ENCODE peak calls at places on chromosomes 7 and 10, in six cellular contexts. S is SK-N-SH, Q is stomach, A is HepG2, G is upper lobe of left lung, L is A549. F is an unnamed sample.

GRCh38 chr7:55056577-55057480 is 38.0 kb downstream of the EGFR start:
- DNase-seq in S (no peak), Q (no peak), A (no peak), G (no peak), L (peak), F (no peak)

GRCh38 chr10:125259651-125260050 is 99.3 kb upstream of the CTBP2 start:
- DNase-seq in S (no peak), Q (no peak), A (no peak), G (no peak), L (no peak), F (peak)

GRCh38 chr10:126204320-126204719 is 184.0 kb downstream of the ADAM12 start:
- DNase-seq in S (no peak), Q (no peak), A (no peak), G (no peak), L (peak), F (no peak)

GRCh38 chr7:158030566-158030965 is 557.1 kb downstream of the PTPRN2 start:
- DNase-seq in S (no peak), Q (peak), A (no peak), G (peak), L (no peak), F (no peak)

GRCh38 chr7:422191-422885 is 97.3 kb downstream of the PDGFA start:
- DNase-seq in S (no peak), Q (no peak), A (no peak), G (peak), L (no peak), F (no peak)

GRCh38 chr10:16913266-16913665 is 96.0 kb upstream of the RSU1 start:
- DNase-seq in S (no peak), Q (no peak), A (no peak), G (no peak), L (no peak), F (no peak)

GRCh38 chr10:124563320-124563719 is 101.7 kb downstream of the LHPP start:
- DNase-seq in S (no peak), Q (no peak), A (no peak), G (no peak), L (no peak), F (no peak)

GRCh38 chr7:55185941-55186609 is 167.3 kb downstream of the EGFR start:
- DNase-seq in S (no peak), Q (no peak), A (peak), G (no peak), L (peak), F (no peak)

GRCh38 chr7:51878869-51879268 is 562.3 kb upstream of the COBL start:
- DNase-seq in S (no peak), Q (no peak), A (no peak), G (no peak), L (no peak), F (no peak)

GRCh38 chr10:67803588-67804394 is 34.2 kb downstream of the DNAJC12 start:
- DNase-seq in S (no peak), Q (no peak), A (peak), G (no peak), L (peak), F (no peak)

GRCh38 chr7:44284881-44285541 is 40.4 kb downstream of the CAMK2B start:
- DNase-seq in S (peak), Q (no peak), A (no peak), G (peak), L (no peak), F (no peak)

GRCh38 chr10:37643187-37643586 is 214.2 kb downstream of the ZNF248 start:
- DNase-seq in S (no peak), Q (no peak), A (no peak), G (no peak), L (no peak), F (no peak)

GRCh38 chr7:101911800-101912705 is 94.6 kb downstream of the CUX1 start:
- DNase-seq in S (no peak), Q (no peak), A (peak), G (no peak), L (no peak), F (no peak)
- TF ChIP-seq EP300 in S (no peak), Q (no peak), A (no peak), G (no peak), L (no peak), F (no peak)

GRCh38 chr7:124073325-124073676 is 40.4 kb upstream of the TMEM229A start:
- DNase-seq in S (no peak), Q (no peak), A (no peak), G (no peak), L (no peak), F (no peak)
- H3K4me3 ChIP-seq in S (no peak), Q (no peak), A (no peak), G (no peak), L (no peak), F (no peak)

GRCh38 chr10:110361800-110362456 is 57.2 kb upstream of the SMNDC1 start:
- DNase-seq in S (no peak), Q (no peak), A (no peak), G (no peak), L (no peak), F (no peak)
- TF ChIP-seq EP300 in S (no peak), Q (no peak), A (no peak), G (no peak), L (no peak), F (no peak)

GRCh38 chr10:22631185-22631584 is 83.2 kb downstream of the PIP4K2A start:
- DNase-seq in S (no peak), Q (no peak), A (no peak), G (no peak), L (no peak), F (no peak)
- H3K4me3 ChIP-seq in S (no peak), Q (no peak), A (no peak), G (no peak), L (no peak), F (no peak)

GRCh38 chr7:106054971-106055370 is 57.1 kb downstream of the SYPL1 start:
- DNase-seq in S (no peak), Q (no peak), A (no peak), G (no peak), L (no peak), F (no peak)

GRCh38 chr7:106057962-106058901 is 53.9 kb downstream of the SYPL1 start:
- DNase-seq in S (no peak), Q (peak), A (peak), G (peak), L (no peak), F (no peak)

GRCh38 chr7:106057204-106057961 is 54.7 kb downstream of the SYPL1 start:
- DNase-seq in S (no peak), Q (no peak), A (no peak), G (no peak), L (no peak), F (no peak)

GRCh38 chr7:106058925-106059324 is 53.2 kb downstream of the SYPL1 start:
- DNase-seq in S (peak), Q (no peak), A (no peak), G (no peak), L (no peak), F (no peak)

DNA sequence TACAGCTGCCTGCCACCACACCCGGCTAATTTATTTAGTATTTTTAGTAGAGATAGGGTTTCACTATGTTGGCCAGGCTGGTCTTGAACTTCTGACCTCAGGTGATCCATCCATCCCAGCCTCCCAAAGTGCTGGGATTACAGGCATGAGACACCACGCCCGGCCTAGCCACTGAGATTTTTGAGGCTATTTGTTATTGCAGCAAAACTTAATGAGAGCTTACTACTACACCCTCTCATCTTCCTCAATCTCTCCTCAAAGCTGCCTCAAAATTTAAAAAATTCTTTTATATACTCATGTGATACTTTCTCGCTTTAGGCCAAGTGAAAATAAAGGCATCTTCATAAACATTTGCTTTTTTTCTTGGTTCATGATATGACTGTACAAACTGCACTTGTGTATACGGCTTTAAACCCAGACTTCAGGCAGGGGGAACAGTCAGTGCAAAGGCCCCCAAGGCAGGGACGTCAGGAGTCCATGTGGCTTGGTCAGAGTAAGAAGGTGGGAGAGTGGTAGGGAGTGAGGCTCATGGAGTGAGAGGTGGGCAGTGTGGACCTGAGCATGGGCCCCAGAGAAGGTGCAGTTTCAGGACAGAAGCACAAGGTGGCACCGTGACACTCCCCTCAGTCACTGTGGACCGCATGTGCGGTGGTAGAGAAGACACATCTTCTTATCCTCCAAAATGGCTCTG is 55.5 kb downstream of the SYPL1 start:
- DNase-seq in S (peak), Q (peak), A (peak), G (no peak), L (peak), F (no peak)
- TF ChIP-seq EP300 in S (no peak), Q (no peak), A (no peak), G (no peak), L (no peak), F (no peak)